ENCODE peak calls at places on chromosomes 6 and 20, in four cellular contexts. O, A, L and Q are unnamed samples.
A peak's percentile ranks its signal among the peaks of the same experiment; 100 is the strongest.

GRCh38 chr6:109417646-109418045 is 22.8 kb downstream of the PPIL6 start:
- DNase-seq in O (no peak), A (no peak), L (no peak), Q (no peak)

GRCh38 chr20:34634392-34634791 is 42.5 kb downstream of the PIGU start:
- DNase-seq in O (no peak), A (no peak), L (no peak), Q (no peak)

GRCh38 chr20:7966176-7966575 is 25.9 kb upstream of the HAO1 start:
- DNase-seq in O (no peak), A (no peak), L (no peak), Q (no peak)

GRCh38 chr6:138719744-138720143 is 53.8 kb upstream of the CCDC28A start:
- DNase-seq in O (no peak), A (no peak), L (no peak), Q (no peak)

GRCh38 chr6:79250107-79250514 is 15.6 kb upstream of the HMGN3 start:
- DNase-seq in O (no peak), A (no peak), L (no peak), Q (no peak)

GRCh38 chr20:33518071-33518470 is 28.2 kb downstream of the CBFA2T2 start:
- DNase-seq in O (peak; percentile 70), A (no peak), L (no peak), Q (no peak)

GRCh38 chr20:33209789-33210188 is 7.4 kb upstream of the BPIFA3 start:
- DNase-seq in O (peak; percentile 40), A (no peak), L (peak; percentile 81), Q (peak; percentile 93)

GRCh38 chr6:69022991-69023390 is 387.9 kb downstream of the ADGRB3 start:
- DNase-seq in O (peak; percentile 45), A (no peak), L (no peak), Q (no peak)

GRCh38 chr6:1893470-1894130 is 283.9 kb downstream of the FOXC1 start:
- DNase-seq in O (no peak), A (no peak), L (no peak), Q (peak; percentile 32)

GRCh38 chr6:150610584-150610983 is 10.9 kb downstream of the PLEKHG1 start:
- DNase-seq in O (no peak), A (no peak), L (no peak), Q (no peak)

GRCh38 chr6:98054453-98054852 is 771.4 kb upstream of the MMS22L start:
- DNase-seq in O (no peak), A (no peak), L (no peak), Q (no peak)

GRCh38 chr6:41676406-41676805 is 38.1 kb downstream of the MDFI start:
- DNase-seq in O (no peak), A (no peak), L (no peak), Q (no peak)

DNA sequence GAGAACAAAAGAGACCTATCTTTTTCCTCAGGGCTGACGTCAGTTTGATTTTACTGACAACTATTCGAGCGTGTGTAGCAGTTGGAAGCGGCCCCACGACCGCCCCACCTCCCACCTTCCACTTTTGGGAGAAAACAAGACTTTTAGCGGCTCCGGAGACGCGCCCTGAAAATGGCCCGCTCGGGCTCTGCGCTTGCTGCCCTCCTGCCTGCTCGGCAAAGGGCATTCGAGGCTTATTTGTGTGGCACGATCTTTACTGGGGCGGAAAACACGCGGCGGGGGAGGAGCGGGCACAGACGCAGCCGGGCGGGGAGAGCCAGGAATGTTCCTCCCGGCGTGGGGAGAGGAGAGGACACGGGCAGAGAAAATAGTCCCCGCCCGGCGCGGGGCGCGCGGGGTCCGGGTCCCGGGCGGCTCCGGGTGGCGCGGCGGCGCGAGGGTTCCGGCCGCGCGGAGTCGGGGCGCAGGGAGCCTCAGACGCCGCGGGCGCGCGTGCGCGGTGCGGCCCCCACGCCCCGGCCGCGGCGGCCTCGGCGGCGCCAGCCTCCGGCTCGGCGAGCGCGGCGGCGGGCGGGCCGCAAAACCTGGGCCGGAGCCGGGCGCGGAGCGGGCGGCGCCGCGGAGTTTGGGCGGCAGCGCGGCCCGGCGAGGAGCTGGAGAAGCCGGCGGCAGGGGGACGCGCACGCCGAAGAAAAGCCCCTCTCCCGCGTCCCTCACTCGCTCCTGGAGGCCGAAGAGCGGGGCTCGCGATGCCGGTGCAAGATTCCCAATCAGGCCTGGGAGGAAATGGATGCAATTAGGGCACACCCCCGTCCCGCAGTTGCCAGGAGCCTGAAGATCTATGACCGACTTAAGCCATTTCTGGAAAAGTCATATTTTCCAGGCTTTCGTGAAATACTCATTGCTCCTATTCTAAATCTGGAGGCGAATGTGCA is 90.0 kb upstream of the ARID1B start:
- DNase-seq in O (peak; percentile 91), A (peak; percentile 86), L (peak; percentile 91), Q (peak; percentile 76)
- TF ChIP-seq CTCF in O (no peak), A (no peak), L (peak; percentile 15), Q (no peak)

DNA sequence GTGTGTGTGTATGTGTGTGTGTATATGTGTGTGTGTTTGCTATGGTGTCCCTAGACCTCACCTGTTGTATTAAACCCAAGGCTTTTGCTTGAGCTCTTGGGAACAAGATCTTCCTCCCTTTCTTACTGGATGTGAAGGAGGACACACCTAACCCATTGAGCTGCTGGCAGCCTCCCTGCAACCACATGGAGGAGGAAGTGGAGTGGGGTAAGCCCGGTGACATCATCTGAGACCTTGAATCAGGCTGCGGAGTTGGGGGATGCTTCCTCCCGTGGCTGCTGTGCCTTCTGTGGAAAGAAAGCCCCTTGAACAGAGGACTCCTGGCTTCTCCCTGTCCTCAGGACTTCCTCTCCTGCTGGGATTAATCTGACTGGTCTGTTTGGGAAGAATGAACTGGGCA is 3.3 kb downstream of the CST11 start:
- DNase-seq in O (peak; percentile 13), A (no peak), L (no peak), Q (no peak)
- TF ChIP-seq CTCF in O (no peak), A (no peak), L (no peak), Q (no peak)

DNA sequence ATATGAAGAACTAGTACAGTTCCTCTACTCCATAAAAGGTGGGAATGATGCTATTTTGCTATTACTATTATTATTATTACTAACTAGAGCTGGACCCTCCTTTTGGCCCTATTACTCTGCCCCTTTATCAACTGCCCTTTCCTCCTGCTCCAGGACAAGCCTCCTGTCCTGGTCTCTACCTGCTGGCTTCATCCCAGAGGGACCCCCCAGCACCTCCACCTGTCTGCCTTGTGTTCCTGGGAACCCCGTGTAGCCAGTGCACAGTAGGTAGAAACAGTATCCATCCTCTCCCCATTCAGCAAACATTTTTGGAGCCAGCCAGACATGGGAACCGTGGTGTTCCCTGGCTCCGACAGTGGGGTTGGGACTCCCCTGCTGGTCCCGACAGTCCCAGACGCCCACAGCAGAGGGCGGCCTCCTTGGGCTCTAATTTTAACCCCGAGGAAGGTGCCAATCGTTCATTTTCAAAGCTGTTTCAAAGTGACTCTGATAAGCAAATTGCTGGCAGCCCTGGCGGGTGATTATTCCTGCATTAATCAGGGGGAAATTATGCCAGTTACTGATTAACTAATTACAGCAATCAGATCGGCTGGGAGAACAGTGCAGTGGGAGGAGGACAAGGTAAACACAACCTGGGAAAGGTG is 44.2 kb upstream of the MDGA1 start:
- DNase-seq in O (peak; percentile 11), A (no peak), L (peak; percentile 52), Q (peak; percentile 28)
- TF ChIP-seq CTCF in O (peak; percentile 61), A (no peak), L (peak; percentile 76), Q (peak; percentile 30)

GRCh38 chr6:46888031-46888430 is 33.7 kb downstream of the ADGRF5 start:
- DNase-seq in O (no peak), A (no peak), L (no peak), Q (no peak)

GRCh38 chr6:46893648-46894047 is 28.1 kb downstream of the ADGRF5 start:
- DNase-seq in O (no peak), A (no peak), L (no peak), Q (no peak)

GRCh38 chr6:46891396-46891795 is 30.3 kb downstream of the ADGRF5 start:
- DNase-seq in O (no peak), A (no peak), L (no peak), Q (no peak)

GRCh38 chr6:46894429-46894828 is 27.3 kb downstream of the ADGRF5 start:
- DNase-seq in O (no peak), A (no peak), L (no peak), Q (no peak)

GRCh38 chr6:46888578-46888977 is 33.2 kb downstream of the ADGRF5 start:
- DNase-seq in O (no peak), A (no peak), L (no peak), Q (no peak)
- TF ChIP-seq CTCF in O (no peak), A (no peak), L (no peak), Q (no peak)